ENCODE peak calls at places on chromosomes 12 and 14, in six cellular contexts. Z, W, U, E, L and R are unnamed samples.
A peak's percentile ranks its signal among the peaks of the same experiment; 100 is the strongest.

GRCh38 chr14:71629765-71630502 is 302.3 kb upstream of the RGS6 start:
- DNase-seq in Z (no peak), W (no peak), U (no peak), E (no peak), L (no peak), R (no peak)

GRCh38 chr12:82383930-82384513 is 25.7 kb downstream of the METTL25 start:
- DNase-seq in Z (no peak), W (peak; percentile 11), U (peak; percentile 7), E (no peak), L (no peak), R (no peak)

GRCh38 chr12:111446044-111446581 is 40.4 kb downstream of the SH2B3 start:
- DNase-seq in Z (peak; percentile 65), W (no peak), U (peak; percentile 54), E (peak; percentile 17), L (no peak), R (no peak)

GRCh38 chr12:3634348-3634747 is 118.6 kb downstream of the CRACR2A start:
- DNase-seq in Z (no peak), W (no peak), U (no peak), E (no peak), L (peak; percentile 38), R (no peak)

GRCh38 chr12:64806593-64806992 is 17.9 kb upstream of the TBC1D30 start:
- DNase-seq in Z (no peak), W (peak; percentile 31), U (peak; percentile 55), E (no peak), L (no peak), R (no peak)

GRCh38 chr12:68608191-68608590 is 2.5 kb upstream of the RAP1B start:
- DNase-seq in Z (no peak), W (no peak), U (no peak), E (no peak), L (no peak), R (no peak)

GRCh38 chr14:64549805-64550538 is at the start of gene PPP1R36:
- DNase-seq in Z (peak; percentile 70), W (no peak), U (peak; percentile 23), E (peak; percentile 39), L (no peak), R (peak; percentile 59)

GRCh38 chr14:74978416-74978947 is 23.1 kb upstream of the PGF start:
- DNase-seq in Z (no peak), W (no peak), U (peak; percentile 85), E (no peak), L (no peak), R (no peak)

GRCh38 chr12:88299567-88300101 is 157.5 kb downstream of the TMTC3 start:
- DNase-seq in Z (peak; percentile 14), W (peak; percentile 98), U (peak; percentile 99), E (no peak), L (no peak), R (no peak)

GRCh38 chr12:646303-647038 is 16.8 kb downstream of the NINJ2 start:
- DNase-seq in Z (peak; percentile 85), W (no peak), U (no peak), E (no peak), L (no peak), R (peak; percentile 88)

GRCh38 chr12:22287776-22288621 is 46.5 kb downstream of the ST8SIA1 start:
- DNase-seq in Z (no peak), W (no peak), U (peak; percentile 71), E (peak; percentile 14), L (peak; percentile 56), R (no peak)

GRCh38 chr12:66176525-66176924 is 6.7 kb upstream of the TMBIM4 start:
- DNase-seq in Z (no peak), W (no peak), U (no peak), E (no peak), L (no peak), R (no peak)

GRCh38 chr14:72433511-72433910 is 460.4 kb downstream of the DPF3 start:
- DNase-seq in Z (no peak), W (peak; percentile 22), U (peak; percentile 53), E (no peak), L (no peak), R (no peak)

GRCh38 chr14:87640553-87640952 is 352.4 kb downstream of the GALC start:
- DNase-seq in Z (no peak), W (no peak), U (no peak), E (no peak), L (no peak), R (no peak)

GRCh38 chr12:131088701-131089525 is 135.2 kb downstream of the ADGRD1 start:
- DNase-seq in Z (no peak), W (no peak), U (no peak), E (no peak), L (no peak), R (peak; percentile 6)

GRCh38 chr14:55104051-55104954 is 24.7 kb upstream of the LGALS3 start:
- DNase-seq in Z (no peak), W (no peak), U (peak; percentile 38), E (no peak), L (no peak), R (no peak)

GRCh38 chr12:97552410-97553050 is 89.9 kb downstream of the RMST start:
- DNase-seq in Z (no peak), W (no peak), U (no peak), E (no peak), L (no peak), R (no peak)

GRCh38 chr14:87935081-87935828 is 57.7 kb downstream of the GALC start:
- DNase-seq in Z (no peak), W (no peak), U (no peak), E (no peak), L (no peak), R (no peak)

GRCh38 chr14:50830044-50830931 is 674 bp downstream of the NIN start:
- DNase-seq in Z (peak; percentile 59), W (no peak), U (peak; percentile 56), E (no peak), L (peak; percentile 62), R (peak; percentile 48)

GRCh38 chr12:7695159-7695930 is at the start of gene GDF3:
- DNase-seq in Z (peak; percentile 44), W (no peak), U (peak; percentile 22), E (no peak), L (peak; percentile 70), R (peak; percentile 29)

GRCh38 chr12:70609739-70610491 is 27.3 kb downstream of the PTPRB start:
- DNase-seq in Z (peak; percentile 75), W (no peak), U (peak; percentile 65), E (peak; percentile 31), L (no peak), R (peak; percentile 70)

GRCh38 chr12:32116897-32117296 is 10.2 kb downstream of the BICD1 start:
- DNase-seq in Z (no peak), W (no peak), U (peak; percentile 78), E (no peak), L (no peak), R (no peak)

GRCh38 chr14:72683787-72684186 is 210.1 kb downstream of the DPF3 start:
- DNase-seq in Z (no peak), W (no peak), U (no peak), E (no peak), L (no peak), R (no peak)

GRCh38 chr14:65549429-65549828 is 136.9 kb downstream of the FUT8 start:
- DNase-seq in Z (no peak), W (no peak), U (no peak), E (no peak), L (no peak), R (no peak)

GRCh38 chr12:84638811-84639368 is 273.7 kb downstream of the SLC6A15 start:
- DNase-seq in Z (no peak), W (no peak), U (peak; percentile 7), E (no peak), L (no peak), R (no peak)

GRCh38 chr12:47377414-47378221 is 297.9 kb upstream of the AMIGO2 start:
- DNase-seq in Z (peak; percentile 98), W (peak; percentile 94), U (peak; percentile 98), E (no peak), L (no peak), R (peak; percentile 99)

GRCh38 chr12:104569348-104570173 is 112.8 kb downstream of the CHST11 start:
- DNase-seq in Z (no peak), W (no peak), U (no peak), E (no peak), L (no peak), R (no peak)

GRCh38 chr12:112386726-112387125 is 4.5 kb upstream of the HECTD4 start:
- DNase-seq in Z (peak; percentile 35), W (no peak), U (no peak), E (no peak), L (no peak), R (peak; percentile 66)

GRCh38 chr12:94644622-94645021 is 5.7 kb downstream of the TMCC3 start:
- DNase-seq in Z (no peak), W (peak; percentile 83), U (peak; percentile 76), E (no peak), L (no peak), R (no peak)

GRCh38 chr12:105933671-105934665 is 204.8 kb downstream of the NUAK1 start:
- DNase-seq in Z (peak; percentile 56), W (peak; percentile 98), U (peak; percentile 98), E (no peak), L (no peak), R (no peak)

GRCh38 chr14:35257809-35258208 is 34.4 kb upstream of the PSMA6 start:
- DNase-seq in Z (no peak), W (no peak), U (no peak), E (no peak), L (no peak), R (no peak)

GRCh38 chr12:55822228-55822627 is 4.4 kb downstream of the ORMDL2 start:
- DNase-seq in Z (no peak), W (no peak), U (no peak), E (no peak), L (no peak), R (no peak)

GRCh38 chr14:64806202-64806861 is 73.4 kb downstream of the SPTB start:
- DNase-seq in Z (no peak), W (peak; percentile 41), U (peak; percentile 96), E (peak; percentile 38), L (no peak), R (no peak)

GRCh38 chr12:115362319-115362976 is 678.5 kb upstream of the TBX3 start:
- DNase-seq in Z (no peak), W (no peak), U (peak; percentile 17), E (no peak), L (no peak), R (no peak)

GRCh38 chr14:70706177-70706576 is 64.5 kb downstream of the TTC9 start:
- DNase-seq in Z (no peak), W (no peak), U (peak; percentile 35), E (no peak), L (no peak), R (no peak)